ENCODE peak calls at places on chromosomes 1 and 21, in six cellular contexts. C is fibroblast of lung, X is ovary, F is pancreas, E is psoas muscle, M is tibial artery. D is an unnamed sample.
A peak's percentile ranks its signal among the peaks of the same experiment; 100 is the strongest.

GRCh38 chr1:214558002-214558770 is 6.8 kb upstream of the PTPN14 start:
- DNase-seq in C (peak; percentile 97), X (no peak), F (no peak), E (peak; percentile 58), M (no peak), D (peak; percentile 88)

GRCh38 chr1:172429324-172430127 is 9.0 kb downstream of the C1orf105 start:
- DNase-seq in C (peak; percentile 68), X (no peak), F (no peak), E (no peak), M (peak; percentile 26), D (peak; percentile 11)

GRCh38 chr1:16189921-16190499 is 22.4 kb downstream of the ARHGEF19 start:
- DNase-seq in C (no peak), X (no peak), F (no peak), E (no peak), M (no peak), D (peak; percentile 92)

GRCh38 chr21:40671721-40672120 is 175.2 kb downstream of the DSCAM start:
- DNase-seq in C (peak; percentile 77), X (no peak), F (no peak), E (no peak), M (no peak), D (no peak)

GRCh38 chr1:36652586-36652985 is 169.9 kb upstream of the CSF3R start:
- DNase-seq in C (no peak), X (no peak), F (no peak), E (no peak), M (no peak), D (no peak)

GRCh38 chr1:190376067-190376466 is 101.6 kb downstream of the BRINP3 start:
- DNase-seq in C (no peak), X (no peak), F (no peak), E (no peak), M (no peak), D (no peak)

GRCh38 chr1:107545056-107545597 is 404.3 kb downstream of the NTNG1 start:
- DNase-seq in C (no peak), X (no peak), F (no peak), E (no peak), M (no peak), D (no peak)

GRCh38 chr1:232044728-232045127 is 418.1 kb downstream of the DISC1 start:
- DNase-seq in C (no peak), X (no peak), F (no peak), E (no peak), M (no peak), D (no peak)

DNA sequence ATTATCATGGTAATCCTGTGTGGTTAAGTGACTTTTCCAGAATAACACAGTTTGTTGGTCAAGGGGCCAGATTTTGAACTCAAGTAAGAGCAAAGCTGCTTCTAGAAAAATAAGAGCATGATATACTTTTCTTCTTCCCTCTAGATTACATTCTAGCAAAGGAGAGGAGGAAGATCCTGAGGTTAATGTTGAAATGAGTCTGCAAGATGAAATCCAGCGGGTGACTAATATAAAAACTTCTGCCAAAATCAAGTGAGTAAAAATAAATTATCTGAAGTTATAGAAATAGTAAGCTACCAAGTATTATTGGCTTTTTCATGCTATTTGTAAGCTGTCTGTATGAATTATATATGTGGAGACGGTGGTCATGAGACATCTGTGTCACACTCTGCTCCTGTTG is 12.8 kb downstream of the WDR3 start:
- DNase-seq in C (peak; percentile 8), X (no peak), F (no peak), E (no peak), M (no peak), D (no peak)
- H3K36me3 ChIP-seq in C (peaks cover 15% of the 10 kb centered on the region), X (no peaks in the 10 kb centered on the region), F (peaks cover 3% of the 10 kb centered on the region), E (peaks cover 100% of the 10 kb centered on the region), M (peaks cover 99% of the 10 kb centered on the region), D (peaks cover 92% of the 10 kb centered on the region)

GRCh38 chr1:72366473-72366872 is 84.1 kb upstream of the NEGR1 start:
- DNase-seq in C (peak; percentile 64), X (no peak), F (no peak), E (peak; percentile 41), M (no peak), D (peak; percentile 5)

GRCh38 chr1:72365693-72366092 is 83.4 kb upstream of the NEGR1 start:
- DNase-seq in C (no peak), X (no peak), F (no peak), E (no peak), M (no peak), D (no peak)

GRCh38 chr1:72357411-72357810 is 75.1 kb upstream of the NEGR1 start:
- DNase-seq in C (peak; percentile 46), X (no peak), F (no peak), E (no peak), M (no peak), D (no peak)

GRCh38 chr1:72362538-72362937 is 80.2 kb upstream of the NEGR1 start:
- DNase-seq in C (no peak), X (no peak), F (no peak), E (no peak), M (no peak), D (no peak)
- H3K4me3 ChIP-seq in C (no peak overlapping the region), X (no peak overlapping the region), F (no peak overlapping the region), E (no peak overlapping the region), M (no peak overlapping the region), D (no peak overlapping the region)

GRCh38 chr1:243441601-243442000 is 185.8 kb downstream of the SDCCAG8 start:
- DNase-seq in C (no peak), X (no peak), F (no peak), E (no peak), M (no peak), D (no peak)

GRCh38 chr1:243435824-243436223 is 180.0 kb downstream of the SDCCAG8 start:
- DNase-seq in C (no peak), X (no peak), F (no peak), E (no peak), M (no peak), D (no peak)

GRCh38 chr1:243440406-243440805 is 184.6 kb downstream of the SDCCAG8 start:
- DNase-seq in C (peak; percentile 28), X (no peak), F (no peak), E (no peak), M (no peak), D (no peak)

GRCh38 chr1:243434594-243434993 is 178.8 kb downstream of the SDCCAG8 start:
- DNase-seq in C (peak; percentile 47), X (no peak), F (no peak), E (no peak), M (no peak), D (no peak)

DNA sequence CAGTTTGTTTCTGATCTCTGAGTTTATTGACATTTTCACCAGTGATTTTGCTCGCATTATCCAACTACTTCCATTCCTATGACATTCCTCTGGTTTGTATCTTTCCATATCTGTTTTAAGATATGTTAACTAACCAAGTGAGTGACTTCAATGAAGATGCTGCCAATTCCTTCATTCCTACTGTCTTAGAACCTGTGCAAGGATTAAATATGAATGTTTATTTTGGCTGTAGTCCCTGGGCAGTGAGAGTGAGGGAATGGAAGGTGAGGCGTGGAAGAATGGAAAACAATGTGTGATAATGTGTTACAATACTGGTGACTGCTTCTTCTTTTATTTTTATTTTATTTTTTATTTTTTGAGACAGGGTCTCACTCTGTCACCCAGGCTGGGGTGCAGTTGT is 183.0 kb downstream of the SDCCAG8 start:
- DNase-seq in C (peak; percentile 85), X (no peak), F (no peak), E (no peak), M (no peak), D (no peak)
- H3K9me3 ChIP-seq in C (no peaks in the 10 kb centered on the region), X (no peaks in the 10 kb centered on the region), F (no peaks in the 10 kb centered on the region), E (no peaks in the 10 kb centered on the region), M (no peaks in the 10 kb centered on the region), D (no peaks in the 10 kb centered on the region)

GRCh38 chr1:78919150-78919549 is 87.4 kb downstream of the ADGRL4 start:
- DNase-seq in C (no peak), X (no peak), F (no peak), E (no peak), M (no peak), D (no peak)
- H3K36me3 ChIP-seq in C (no peaks in the 10 kb centered on the region), X (no peaks in the 10 kb centered on the region), F (no peaks in the 10 kb centered on the region), E (no peaks in the 10 kb centered on the region), M (no peaks in the 10 kb centered on the region), D (no peaks in the 10 kb centered on the region)

DNA sequence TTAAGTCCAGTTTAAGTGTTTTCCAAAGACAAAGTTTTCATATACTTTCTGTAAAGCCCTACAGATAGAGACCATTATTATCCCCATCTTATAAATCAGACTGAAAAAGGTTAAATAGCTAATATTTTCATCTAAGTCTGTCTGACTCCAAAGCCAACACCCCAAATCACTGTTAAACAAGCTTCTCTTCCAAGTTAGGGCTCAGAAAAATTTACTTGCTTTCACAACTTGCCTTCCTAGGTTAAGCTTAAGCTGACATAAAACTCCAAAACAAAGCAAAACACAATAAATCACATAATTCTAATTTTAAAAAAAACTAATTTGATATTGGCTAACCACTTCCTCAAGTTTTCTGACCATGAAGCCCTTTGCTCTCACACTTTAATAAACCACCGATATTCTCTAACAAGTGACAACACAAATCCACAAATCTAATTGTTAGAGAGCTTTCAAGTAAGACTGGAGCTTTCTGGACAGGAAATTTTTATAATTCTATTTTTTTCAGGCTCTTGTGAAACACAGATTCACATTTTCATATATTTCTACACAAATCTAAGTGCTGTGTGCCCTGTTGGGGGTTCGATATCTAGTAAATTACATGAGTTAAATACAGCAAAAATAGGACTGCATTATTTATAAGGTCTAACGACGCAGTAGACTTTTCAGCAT is 2.2 kb downstream of the GNG12 start:
- DNase-seq in C (no peak), X (no peak), F (no peak), E (no peak), M (no peak), D (no peak)
- H3K4me3 ChIP-seq in C (peak overlapping the region; percentile 85), X (peak overlapping the region; percentile 75), F (peak overlapping the region; percentile 85), E (peak overlapping the region; percentile 91), M (peak overlapping the region; percentile 87), D (peak overlapping the region; percentile 94)